ENCODE peak calls at places on chromosomes 16 and 17, in four cellular contexts. Q, B, S and W are unnamed samples.
A peak's percentile ranks its signal among the peaks of the same experiment; 100 is the strongest.

GRCh38 chr17:32971171-32971570 is 20.5 kb upstream of the SPACA3 start:
- DNase-seq in Q (no peak), B (no peak), S (peak; percentile 50), W (peak; percentile 1)

GRCh38 chr17:57114085-57114673 is 29.1 kb downstream of the AKAP1 start:
- DNase-seq in Q (peak; percentile 73), B (peak; percentile 53), S (peak; percentile 32), W (peak; percentile 54)

GRCh38 chr16:57084257-57084770 is 8.1 kb upstream of the CPNE2 start:
- DNase-seq in Q (peak; percentile 74), B (peak; percentile 64), S (peak; percentile 66), W (peak; percentile 46)

GRCh38 chr17:72465191-72466024 is 344.6 kb downstream of the SOX9 start:
- DNase-seq in Q (no peak), B (no peak), S (peak; percentile 98), W (peak; percentile 90)

GRCh38 chr16:10878644-10879498 is 1.9 kb downstream of the CIITA start:
- DNase-seq in Q (no peak), B (peak; percentile 55), S (no peak), W (peak; percentile 21)

GRCh38 chr17:17872468-17873345 is 35.9 kb upstream of the SREBF1 start:
- DNase-seq in Q (no peak), B (no peak), S (peak; percentile 25), W (peak; percentile 45)

GRCh38 chr17:74296548-74296936 is 22.5 kb downstream of the DNAI2 start:
- DNase-seq in Q (peak; percentile 34), B (peak; percentile 68), S (peak; percentile 19), W (peak; percentile 16)

GRCh38 chr16:78122774-78123315 is 23.4 kb downstream of the WWOX start:
- DNase-seq in Q (no peak), B (no peak), S (peak; percentile 59), W (peak; percentile 9)

GRCh38 chr17:19728114-19728495 is 11.7 kb upstream of the SLC47A2 start:
- DNase-seq in Q (no peak), B (peak; percentile 84), S (peak; percentile 89), W (peak; percentile 91)

GRCh38 chr17:39738568-39738901 is 797 bp downstream of the GRB7 start:
- DNase-seq in Q (peak; percentile 43), B (no peak), S (peak; percentile 74), W (no peak)

GRCh38 chr17:66542183-66542966 is 240.0 kb downstream of the PRKCA start:
- DNase-seq in Q (peak; percentile 19), B (no peak), S (peak; percentile 25), W (no peak)

GRCh38 chr17:48542114-48542955 is 2.6 kb downstream of the HOXB2 start:
- DNase-seq in Q (peak; percentile 30), B (no peak), S (no peak), W (peak; percentile 38)

GRCh38 chr17:74738051-74738996 is 1.3 kb downstream of the RAB37 start:
- DNase-seq in Q (peak; percentile 85), B (no peak), S (no peak), W (no peak)

GRCh38 chr16:29663020-29663828 is at the start of gene SPN:
- DNase-seq in Q (peak; percentile 60), B (no peak), S (no peak), W (no peak)

GRCh38 chr16:22684282-22685161 is 129.4 kb upstream of the HS3ST2 start:
- DNase-seq in Q (no peak), B (no peak), S (no peak), W (no peak)

GRCh38 chr16:86660623-86661022 is 82.3 kb downstream of the FOXL1 start:
- DNase-seq in Q (no peak), B (no peak), S (peak; percentile 18), W (no peak)

GRCh38 chr16:13553453-13553985 is 366.4 kb upstream of the ERCC4 start:
- DNase-seq in Q (no peak), B (no peak), S (no peak), W (no peak)

GRCh38 chr16:715448-716249 is 731 bp downstream of the METRN start:
- DNase-seq in Q (no peak), B (no peak), S (no peak), W (peak; percentile 69)

GRCh38 chr17:79028496-79029326 is 4.7 kb downstream of the C1QTNF1 start:
- DNase-seq in Q (no peak), B (peak; percentile 22), S (no peak), W (peak; percentile 54)

GRCh38 chr16:14004719-14005315 is 66.3 kb upstream of the MRTFB start:
- DNase-seq in Q (no peak), B (no peak), S (no peak), W (no peak)

GRCh38 chr16:67848118-67848517 is 625 bp upstream of the CENPT start:
- DNase-seq in Q (no peak), B (no peak), S (no peak), W (no peak)

GRCh38 chr17:1808649-1809048 is 21.1 kb downstream of the SMYD4 start:
- DNase-seq in Q (no peak), B (no peak), S (no peak), W (no peak)

GRCh38 chr16:70601576-70602575 is 44.5 kb upstream of the IL34 start:
- DNase-seq in Q (no peak), B (no peak), S (no peak), W (no peak)

GRCh38 chr17:4513113-4514032 is 14.7 kb downstream of the SPNS2 start:
- DNase-seq in Q (no peak), B (no peak), S (peak; percentile 51), W (no peak)

GRCh38 chr17:71983828-71984227 is 137.0 kb upstream of the SOX9 start:
- DNase-seq in Q (no peak), B (no peak), S (peak; percentile 72), W (no peak)

GRCh38 chr17:38579934-38580333 is 25.8 kb downstream of the SRCIN1 start:
- DNase-seq in Q (no peak), B (peak; percentile 52), S (peak; percentile 61), W (peak; percentile 13)

GRCh38 chr16:4767872-4768548 is 1.0 kb upstream of the ZNF500 start:
- DNase-seq in Q (no peak), B (no peak), S (peak; percentile 79), W (peak; percentile 52)

GRCh38 chr17:41527076-41528023 is 758 bp downstream of the KRT19 start:
- DNase-seq in Q (no peak), B (no peak), S (no peak), W (peak; percentile 20)

GRCh38 chr17:8953152-8953885 is 12.2 kb downstream of the PIK3R5 start:
- DNase-seq in Q (no peak), B (no peak), S (no peak), W (no peak)

GRCh38 chr17:41973457-41973856 is 6.9 kb downstream of the CNP start:
- DNase-seq in Q (no peak), B (peak; percentile 43), S (no peak), W (no peak)

GRCh38 chr17:80695979-80696378 is 151.3 kb downstream of the RPTOR start:
- DNase-seq in Q (no peak), B (no peak), S (no peak), W (peak; percentile 40)

DNA sequence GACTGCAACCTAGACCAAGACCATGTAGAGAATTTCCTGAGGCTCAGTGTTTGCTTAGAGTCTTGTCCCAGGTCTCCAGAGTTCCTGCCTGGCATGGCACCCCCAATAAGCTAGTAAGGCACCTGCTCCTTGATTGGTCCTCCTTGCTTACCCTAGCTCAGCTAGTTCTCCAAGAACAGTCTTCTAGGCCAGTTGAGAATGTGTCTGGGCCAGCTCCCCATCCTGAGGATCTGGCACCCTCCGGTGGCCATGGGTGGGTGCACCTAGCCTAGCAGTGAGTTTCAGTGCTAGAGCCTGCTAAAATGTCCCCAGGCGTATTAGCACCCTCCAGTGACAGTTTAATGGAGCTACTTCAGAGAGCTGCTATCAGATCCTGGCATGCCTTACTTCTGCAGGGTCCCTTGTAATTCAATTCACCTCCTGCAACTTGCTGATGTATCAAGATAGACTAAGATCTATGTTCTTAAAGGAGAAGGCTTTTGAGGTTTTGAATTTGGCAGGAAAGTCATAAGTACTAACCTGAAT is 44.4 kb upstream of the MED13 start:
- DNase-seq in Q (peak; percentile 34), B (peak; percentile 38), S (peak; percentile 82), W (peak; percentile 37)
- TF ChIP-seq CTCF in Q (peak; percentile 21), B (peak; percentile 21), S (peak; percentile 62), W (peak; percentile 75)

DNA sequence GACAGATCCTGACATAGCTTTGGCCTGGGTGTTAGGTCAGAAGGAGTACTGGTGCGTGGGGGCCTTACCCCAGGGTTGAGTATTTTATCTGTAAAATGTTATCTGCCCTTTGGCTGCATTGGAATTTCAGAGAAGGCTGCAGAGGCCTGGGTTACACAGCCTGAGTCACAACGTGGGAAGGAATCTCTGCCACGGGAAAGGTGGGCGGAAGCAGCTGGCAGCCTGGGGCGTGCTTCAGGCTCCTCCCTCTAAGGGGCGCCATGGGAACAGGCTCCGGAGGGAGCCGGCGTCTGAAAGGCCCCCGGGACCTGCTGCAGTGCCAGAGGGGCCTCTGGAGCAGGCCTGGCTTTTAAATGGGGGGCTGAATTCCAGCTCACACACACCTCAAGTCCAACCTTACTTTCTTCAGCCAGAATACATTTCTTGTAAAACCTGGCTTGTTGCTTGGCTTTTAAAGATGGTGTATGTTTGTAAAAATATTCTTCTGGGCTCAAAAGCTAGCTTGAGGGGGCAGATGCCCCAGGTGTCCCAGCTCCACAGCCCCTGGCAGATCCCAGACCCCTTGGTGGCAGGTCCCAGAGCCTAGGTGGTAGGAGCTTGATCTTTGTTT is 142.2 kb downstream of the RAB11FIP4 start:
- DNase-seq in Q (no peak), B (no peak), S (peak; percentile 84), W (peak; percentile 82)
- TF ChIP-seq CTCF in Q (no peak), B (no peak), S (no peak), W (peak; percentile 22)

GRCh38 chr17:58703137-58703846 is 10.9 kb downstream of the RAD51C start:
- DNase-seq in Q (no peak), B (no peak), S (peak; percentile 34), W (peak; percentile 24)
- TF ChIP-seq CTCF in Q (no peak), B (no peak), S (no peak), W (no peak)

DNA sequence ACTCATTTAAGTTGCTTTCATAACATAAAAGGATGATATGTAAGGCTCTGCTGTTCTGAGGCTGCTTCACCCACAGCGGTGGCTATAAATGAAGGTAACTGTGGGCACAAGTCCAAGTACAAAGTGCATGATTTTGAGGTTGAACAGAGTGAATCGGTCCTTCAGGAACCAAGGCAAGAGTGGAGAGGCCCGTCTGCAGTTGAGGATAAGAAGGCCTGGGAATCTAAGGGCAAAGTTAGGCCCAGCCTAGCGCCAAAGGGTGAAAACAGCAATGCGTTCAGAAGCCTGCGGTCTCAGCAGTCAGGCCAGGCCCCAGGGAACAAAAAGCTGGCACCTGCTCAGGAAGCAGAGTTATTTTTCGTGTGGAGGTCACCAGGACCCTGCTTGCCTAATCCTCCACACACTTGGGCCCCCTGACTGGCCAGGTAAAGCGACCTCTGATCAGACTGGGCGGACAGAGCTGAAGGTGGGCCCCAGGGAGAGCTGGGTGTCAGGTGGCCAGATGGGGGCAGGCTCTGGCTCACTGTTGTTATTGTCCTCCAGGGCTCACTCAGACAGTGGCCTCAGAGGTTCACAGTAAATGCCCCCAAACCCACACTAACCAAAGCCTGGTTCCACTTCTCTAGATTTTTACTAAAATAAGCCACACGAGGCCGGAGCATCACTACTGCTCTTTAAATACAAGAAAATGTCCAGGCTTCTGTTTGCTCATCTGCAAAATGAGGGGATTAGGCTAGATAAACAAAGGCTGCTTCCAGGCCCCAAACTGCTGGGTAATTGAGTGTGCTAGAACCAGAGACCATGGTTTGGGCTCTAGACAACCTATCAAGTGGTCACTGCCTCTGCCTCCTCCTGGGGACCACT is 46.4 kb downstream of the TEX2 start:
- DNase-seq in Q (no peak), B (no peak), S (no peak), W (no peak)
- TF ChIP-seq CTCF in Q (no peak), B (no peak), S (no peak), W (no peak)